ENCODE peak calls at places on chromosomes 12 and 14, in six cellular contexts. One of them, this sample, is unnamed.

GRCh38 chr14:101972126-101972785 is 7.9 kb downstream of the DYNC1H1 start:
- DNase-seq in ovary: peak; percentile 69
- DNase-seq in osteocyte: peak; percentile 92
- DNase-seq in endodermal cell: peak; percentile 71
- DNase-seq in GM12865: no peak
- DNase-seq in GM06990: no peak
- DNase-seq in this sample: no peak

GRCh38 chr12:4810219-4810671 is 90.0 kb downstream of the GALNT8 start:
- DNase-seq in osteocyte: no peak
- DNase-seq in endodermal cell: no peak
- DNase-seq in GM06990: no peak
- DNase-seq in GM12865: no peak
- DNase-seq in ovary: no peak
- DNase-seq in this sample: no peak

GRCh38 chr12:42039146-42039545 is 105.5 kb downstream of the GXYLT1 start:
- DNase-seq in GM12865: no peak
- DNase-seq in GM06990: no peak
- DNase-seq in ovary: no peak
- DNase-seq in endodermal cell: no peak
- DNase-seq in osteocyte: no peak
- DNase-seq in this sample: no peak

GRCh38 chr12:47878918-47879481 is 25.8 kb downstream of the VDR start:
- DNase-seq in GM12865: no peak
- DNase-seq in osteocyte: no peak
- DNase-seq in GM06990: no peak
- DNase-seq in ovary: no peak
- DNase-seq in endodermal cell: no peak
- DNase-seq in this sample: no peak

GRCh38 chr12:123757555-123757954 is 4.5 kb upstream of the DNAH10 start:
- DNase-seq in GM06990: no peak
- DNase-seq in ovary: no peak
- DNase-seq in GM12865: no peak
- DNase-seq in endodermal cell: no peak
- DNase-seq in osteocyte: no peak
- DNase-seq in this sample: no peak

GRCh38 chr12:124828264-124829007 is 35.2 kb downstream of the SCARB1 start:
- DNase-seq in ovary: no peak
- DNase-seq in osteocyte: no peak
- DNase-seq in GM06990: no peak
- DNase-seq in GM12865: no peak
- DNase-seq in endodermal cell: peak; percentile 73
- DNase-seq in this sample: no peak

GRCh38 chr14:38593477-38593876 is 337.6 kb upstream of the CLEC14A start:
- DNase-seq in endodermal cell: no peak
- DNase-seq in osteocyte: no peak
- DNase-seq in GM06990: no peak
- DNase-seq in GM12865: no peak
- DNase-seq in ovary: no peak
- DNase-seq in this sample: no peak

GRCh38 chr12:121652767-121653497 is 16.5 kb downstream of the MORN3 start:
- DNase-seq in ovary: no peak
- DNase-seq in GM12865: no peak
- DNase-seq in osteocyte: no peak
- DNase-seq in GM06990: no peak
- DNase-seq in endodermal cell: no peak
- DNase-seq in this sample: no peak

GRCh38 chr12:123854918-123855317 is 92.8 kb downstream of the DNAH10 start:
- DNase-seq in osteocyte: no peak
- DNase-seq in endodermal cell: peak; percentile 63
- DNase-seq in GM12865: no peak
- DNase-seq in GM06990: no peak
- DNase-seq in ovary: no peak
- DNase-seq in this sample: no peak

GRCh38 chr14:77260199-77260598 is 10.8 kb downstream of the NGB start:
- DNase-seq in GM06990: no peak
- DNase-seq in ovary: no peak
- DNase-seq in GM12865: no peak
- DNase-seq in osteocyte: no peak
- DNase-seq in endodermal cell: no peak
- DNase-seq in this sample: no peak

GRCh38 chr12:79547735-79548347 is 142.9 kb downstream of the PAWR start:
- DNase-seq in endodermal cell: peak; percentile 88
- DNase-seq in GM12865: peak; percentile 50
- DNase-seq in osteocyte: no peak
- DNase-seq in GM06990: no peak
- DNase-seq in ovary: peak; percentile 25
- DNase-seq in this sample: peak; percentile 49

GRCh38 chr12:49535921-49536525 is 2.8 kb upstream of the KCNH3 start:
- DNase-seq in ovary: no peak
- DNase-seq in GM12865: no peak
- DNase-seq in osteocyte: no peak
- DNase-seq in GM06990: no peak
- DNase-seq in endodermal cell: peak; percentile 40
- DNase-seq in this sample: no peak

GRCh38 chr12:121789800-121790748 is 3.4 kb downstream of the RHOF start:
- DNase-seq in osteocyte: no peak
- DNase-seq in endodermal cell: no peak
- DNase-seq in ovary: no peak
- DNase-seq in GM12865: peak; percentile 96
- DNase-seq in GM06990: peak; percentile 92
- DNase-seq in this sample: peak; percentile 87

GRCh38 chr12:91978143-91978542 is 167.5 kb downstream of the BTG1 start:
- DNase-seq in GM06990: no peak
- DNase-seq in endodermal cell: no peak
- DNase-seq in ovary: no peak
- DNase-seq in GM12865: no peak
- DNase-seq in osteocyte: no peak
- DNase-seq in this sample: no peak

GRCh38 chr14:81206115-81206514 is 14.6 kb downstream of the GTF2A1 start:
- DNase-seq in GM06990: no peak
- DNase-seq in endodermal cell: no peak
- DNase-seq in GM12865: no peak
- DNase-seq in ovary: no peak
- DNase-seq in osteocyte: no peak
- DNase-seq in this sample: no peak

GRCh38 chr12:71216725-71217579 is 59.2 kb upstream of the TSPAN8 start:
- DNase-seq in ovary: no peak
- DNase-seq in osteocyte: no peak
- DNase-seq in GM12865: peak; percentile 32
- DNase-seq in GM06990: no peak
- DNase-seq in endodermal cell: peak; percentile 71
- DNase-seq in this sample: no peak

DNA sequence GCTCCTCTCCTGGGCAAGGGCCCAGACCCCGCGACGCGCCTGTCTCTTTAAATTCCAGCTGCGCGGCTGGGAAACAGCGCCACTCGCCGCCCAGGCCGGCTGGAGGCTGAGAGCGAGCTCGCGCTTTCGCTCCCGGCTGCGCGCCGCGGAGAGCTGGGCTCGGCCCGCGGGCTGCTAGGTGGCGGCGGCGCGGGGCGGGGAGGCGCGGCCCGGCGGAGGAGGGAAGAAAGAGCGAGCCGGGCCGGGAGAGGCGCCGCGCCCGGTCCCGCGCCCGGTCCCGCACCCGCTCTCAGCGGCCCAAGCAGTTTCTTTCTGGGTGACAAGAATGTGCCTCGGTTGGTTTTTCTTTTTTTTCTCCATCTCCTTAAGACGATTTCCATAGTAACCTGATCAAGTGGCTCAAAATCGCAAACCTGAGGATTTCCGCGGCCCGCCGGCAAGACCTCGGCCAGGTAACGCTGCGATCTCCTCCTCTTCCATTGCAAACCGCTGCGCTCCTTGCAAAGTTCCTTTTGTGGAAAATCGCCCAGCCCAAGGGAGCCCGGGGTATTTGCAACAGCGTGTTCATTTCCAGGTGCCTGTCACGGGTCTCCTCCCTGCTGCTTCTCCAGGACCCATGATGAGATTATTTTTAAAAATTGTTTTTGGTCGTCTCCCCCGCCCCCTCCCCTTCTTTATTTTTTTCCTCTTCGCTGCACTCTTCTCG is 259.5 kb upstream of the E2F7 start:
- DNase-seq in endodermal cell: peak; percentile 96
- DNase-seq in ovary: peak; percentile 80
- DNase-seq in osteocyte: peak; percentile 87
- DNase-seq in GM06990: peak; percentile 60
- DNase-seq in GM12865: peak; percentile 69
- DNase-seq in this sample: peak; percentile 84
- TF ChIP-seq CTCF in endodermal cell: peak; percentile 69
- TF ChIP-seq CTCF in ovary: peak; percentile 50
- TF ChIP-seq CTCF in osteocyte: peak; percentile 64
- TF ChIP-seq CTCF in GM06990: peak; percentile 52
- TF ChIP-seq CTCF in GM12865: peak; percentile 46
- TF ChIP-seq CTCF in this sample: peak; percentile 72

DNA sequence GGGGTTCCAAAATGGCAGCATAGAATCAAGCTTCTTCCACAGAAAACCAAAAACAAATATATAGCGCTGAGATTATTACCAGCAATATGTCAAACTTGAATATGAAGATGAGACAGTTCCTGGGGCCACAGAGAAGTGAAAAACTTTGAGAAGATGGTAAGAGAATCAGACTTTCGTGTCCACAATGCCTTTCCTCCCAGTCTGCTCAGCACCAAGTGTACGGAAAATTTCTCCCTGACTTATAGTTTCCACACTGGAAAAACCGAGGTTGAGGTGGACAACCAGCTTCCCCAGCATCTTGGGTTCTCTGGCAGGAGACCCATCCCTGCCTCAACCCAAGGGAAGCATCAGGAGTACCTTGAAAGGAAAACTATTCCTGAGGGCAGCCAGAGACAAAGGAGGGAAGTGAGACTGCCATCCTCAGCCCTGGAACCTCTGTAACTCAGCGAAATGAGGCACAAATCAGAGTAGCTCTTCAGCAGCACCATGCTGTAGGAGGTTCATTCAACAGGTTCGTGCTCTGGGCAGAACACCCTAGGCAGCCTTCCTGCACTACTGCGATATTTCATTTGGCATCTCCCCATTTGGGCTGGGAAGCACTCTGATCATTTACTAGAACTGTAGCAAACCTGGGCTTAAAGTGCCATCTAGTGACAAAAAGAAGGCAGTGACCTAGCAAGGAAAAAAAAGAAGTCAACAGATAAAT is 52.4 kb upstream of the CAPRIN2 start:
- DNase-seq in ovary: no peak
- DNase-seq in GM06990: no peak
- DNase-seq in GM12865: peak; percentile 61
- DNase-seq in osteocyte: no peak
- DNase-seq in endodermal cell: peak; percentile 81
- DNase-seq in this sample: no peak
- TF ChIP-seq CTCF in ovary: peak; percentile 57
- TF ChIP-seq CTCF in GM06990: peak; percentile 77
- TF ChIP-seq CTCF in GM12865: peak; percentile 69
- TF ChIP-seq CTCF in osteocyte: peak; percentile 85
- TF ChIP-seq CTCF in endodermal cell: peak; percentile 100
- TF ChIP-seq CTCF in this sample: peak; percentile 68

DNA sequence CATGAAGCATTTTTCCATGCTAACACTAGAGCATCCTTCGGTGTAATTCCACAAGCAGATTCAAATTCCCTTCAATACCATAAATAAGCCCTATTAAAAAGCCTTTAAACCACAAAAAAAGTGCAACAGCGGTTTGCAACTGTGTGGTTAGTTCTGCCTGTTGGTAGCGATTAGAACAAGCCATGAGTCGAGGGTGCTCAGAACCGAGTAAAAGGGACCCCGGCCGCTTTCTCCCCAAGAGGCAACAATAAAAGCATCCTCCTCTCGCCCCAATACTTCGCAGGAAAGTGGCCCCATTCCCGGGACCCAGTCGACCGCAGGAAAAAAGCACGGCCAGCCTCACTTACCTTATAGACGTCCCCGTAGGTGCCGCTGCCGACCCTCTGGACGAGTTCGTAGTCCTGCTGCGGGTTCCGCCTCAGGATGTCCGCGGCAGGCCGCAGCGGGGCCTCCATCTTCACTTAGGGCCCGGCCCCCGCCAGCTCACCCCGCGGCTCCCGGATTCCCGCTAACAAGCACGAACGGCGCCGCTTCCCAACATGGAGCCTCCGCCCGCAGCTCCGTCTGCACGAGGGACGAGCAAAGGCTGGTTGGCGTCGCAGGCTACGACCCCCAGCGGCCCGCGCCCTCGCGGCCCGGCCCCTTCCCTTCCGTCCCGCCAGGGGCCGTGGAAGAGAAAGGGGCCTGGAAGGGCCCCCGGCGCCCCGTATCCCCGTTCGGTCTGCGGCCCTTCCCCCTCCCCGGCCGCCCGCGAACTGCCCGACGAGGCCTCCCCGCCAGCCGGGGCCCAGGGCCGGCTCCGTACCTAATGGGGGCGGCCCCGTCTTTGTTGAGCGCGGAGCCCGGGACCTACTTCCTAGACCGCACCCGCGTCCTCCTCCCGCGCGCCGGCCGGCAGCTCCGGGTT is 521 bp downstream of the MAP4K5 start:
- DNase-seq in GM06990: peak; percentile 70
- DNase-seq in osteocyte: no peak
- DNase-seq in endodermal cell: peak; percentile 82
- DNase-seq in GM12865: peak; percentile 51
- DNase-seq in ovary: peak; percentile 54
- DNase-seq in this sample: peak; percentile 50
- TF ChIP-seq CTCF in GM06990: no peak
- TF ChIP-seq CTCF in osteocyte: no peak
- TF ChIP-seq CTCF in endodermal cell: no peak
- TF ChIP-seq CTCF in GM12865: no peak
- TF ChIP-seq CTCF in ovary: no peak
- TF ChIP-seq CTCF in this sample: no peak

GRCh38 chr12:43345023-43345422 is 207.0 kb downstream of the ADAMTS20 start:
- DNase-seq in endodermal cell: no peak
- DNase-seq in GM06990: no peak
- DNase-seq in GM12865: no peak
- DNase-seq in ovary: no peak
- DNase-seq in osteocyte: no peak
- DNase-seq in this sample: no peak

GRCh38 chr12:43352001-43352400 is 200.0 kb downstream of the ADAMTS20 start:
- DNase-seq in GM06990: no peak
- DNase-seq in endodermal cell: no peak
- DNase-seq in ovary: no peak
- DNase-seq in osteocyte: no peak
- DNase-seq in GM12865: no peak
- DNase-seq in this sample: no peak

GRCh38 chr12:43348221-43348620 is 203.8 kb downstream of the ADAMTS20 start:
- DNase-seq in osteocyte: no peak
- DNase-seq in GM06990: no peak
- DNase-seq in GM12865: no peak
- DNase-seq in ovary: no peak
- DNase-seq in endodermal cell: no peak
- DNase-seq in this sample: no peak

GRCh38 chr12:43347026-43347425 is 205.0 kb downstream of the ADAMTS20 start:
- DNase-seq in endodermal cell: no peak
- DNase-seq in GM12865: no peak
- DNase-seq in ovary: no peak
- DNase-seq in osteocyte: no peak
- DNase-seq in GM06990: no peak
- DNase-seq in this sample: no peak

GRCh38 chr12:43349863-43350262 is 202.1 kb downstream of the ADAMTS20 start:
- DNase-seq in endodermal cell: no peak
- DNase-seq in ovary: no peak
- DNase-seq in GM12865: no peak
- DNase-seq in GM06990: no peak
- DNase-seq in osteocyte: no peak
- DNase-seq in this sample: no peak
- TF ChIP-seq CTCF in endodermal cell: peak; percentile 53
- TF ChIP-seq CTCF in ovary: no peak
- TF ChIP-seq CTCF in GM12865: no peak
- TF ChIP-seq CTCF in GM06990: no peak
- TF ChIP-seq CTCF in osteocyte: peak; percentile 64
- TF ChIP-seq CTCF in this sample: no peak

GRCh38 chr12:43805857-43806736 is at the start of gene TWF1:
- DNase-seq in ovary: peak; percentile 81
- DNase-seq in endodermal cell: peak; percentile 97
- DNase-seq in osteocyte: peak; percentile 97
- DNase-seq in GM12865: peak; percentile 89
- DNase-seq in GM06990: peak; percentile 92
- DNase-seq in this sample: peak; percentile 95
- TF ChIP-seq CTCF in ovary: peak; percentile 66
- TF ChIP-seq CTCF in endodermal cell: peak; percentile 65
- TF ChIP-seq CTCF in osteocyte: peak; percentile 37
- TF ChIP-seq CTCF in GM12865: peak; percentile 23
- TF ChIP-seq CTCF in GM06990: peak; percentile 25
- TF ChIP-seq CTCF in this sample: no peak

This sample was measured in GM13976.